ENCODE peak calls at places on chromosomes 13 and 19, in ten cellular contexts. T is cardiac fibroblast; N is T-helper 2 cell treated with Interferon-gamma antibody and Interleukin-4, amounts not matched to agents 5 μg/mL and 100 μg/mL, for 36 hours; K is IMR-90; Z is GM03348; L is GM13977; H is activated T-cell treated with anti-CD3 and anti-CD28 coated beads, Interleukin-2, amount 50 U/mL, for 72 hours; D is globus pallidus; O is activated CD4-positive, alpha-beta T cell treated with anti-CD3 and anti-CD28 coated beads, Interleukin-2, amount 50 U/mL, for 24 hours; J is stimulated activated CD4-positive, alpha-beta T cell treated with anti-CD3 and anti-CD28 coated beads, Interleukin-2, amount 100 ng/mL, for 24 hours. M is an unnamed sample.

GRCh38 chr19:53865918-53866696 is 1.6 kb upstream of the MYADM start:
- DNase-seq in K (peak), D (peak), T (peak), H (peak), Z (peak), L (peak), O (no peak), J (peak), N (peak), M (peak)

GRCh38 chr19:49339364-49340068 is 4.3 kb downstream of the CD37 start:
- DNase-seq in O (no peak), H (no peak), D (peak), K (peak), T (peak), Z (peak), J (no peak), N (no peak), L (peak), M (no peak)

GRCh38 chr13:39410089-39410901 is 192.7 kb downstream of the LHFPL6 start:
- DNase-seq in Z (peak), O (no peak), L (no peak), T (peak), J (no peak), D (no peak), K (peak), N (no peak), H (no peak), M (no peak)

GRCh38 chr13:74464656-74465055 is 330.5 kb upstream of the KLF12 start:
- DNase-seq in O (no peak), N (no peak), L (no peak), T (peak), Z (peak), D (no peak), K (no peak), J (no peak), H (no peak), M (no peak)

GRCh38 chr13:113207890-113208423 is 512 bp downstream of the PCID2 start:
- DNase-seq in D (no peak), L (no peak), T (peak), H (no peak), Z (peak), J (peak), O (no peak), N (peak), K (peak), M (peak)

GRCh38 chr13:41608779-41609178 is 151.4 kb downstream of the RGCC start:
- DNase-seq in H (no peak), Z (no peak), O (no peak), D (no peak), K (peak), J (no peak), T (no peak), N (no peak), L (no peak), M (no peak)

GRCh38 chr13:40329682-40330485 is 336.6 kb downstream of the FOXO1 start:
- DNase-seq in D (no peak), H (no peak), J (no peak), L (no peak), K (no peak), N (no peak), T (peak), O (no peak), Z (no peak), M (no peak)

GRCh38 chr19:2974342-2974932 is 2.9 kb upstream of the TLE6 start:
- DNase-seq in J (peak), T (peak), Z (no peak), O (no peak), K (no peak), H (peak), L (no peak), N (peak), D (no peak), M (no peak)

GRCh38 chr13:76693086-76693485 is 193.1 kb downstream of the KCTD12 start:
- DNase-seq in D (no peak), T (no peak), K (no peak), O (no peak), L (no peak), J (no peak), H (no peak), Z (no peak), N (no peak), M (no peak)

GRCh38 chr13:112069063-112069726 is 2.2 kb downstream of the SOX1 start:
- DNase-seq in L (no peak), D (no peak), O (no peak), T (no peak), Z (no peak), J (no peak), N (no peak), K (no peak), H (no peak), M (no peak)

GRCh38 chr19:2231621-2232221 is 4.4 kb downstream of the PLEKHJ1 start:
- DNase-seq in O (no peak), T (no peak), L (no peak), J (peak), K (no peak), D (no peak), H (no peak), N (no peak), Z (no peak), M (no peak)

GRCh38 chr19:54133312-54133956 is 4.1 kb upstream of the CNOT3 start:
- DNase-seq in T (no peak), N (no peak), K (no peak), J (no peak), O (no peak), Z (no peak), L (no peak), H (no peak), D (peak), M (no peak)

GRCh38 chr19:31178833-31179470 is 170.3 kb downstream of the TSHZ3 start:
- DNase-seq in H (no peak), K (no peak), O (no peak), T (no peak), Z (no peak), J (no peak), D (no peak), N (no peak), L (no peak), M (no peak)

GRCh38 chr13:99464441-99464949 is 36.8 kb upstream of the TM9SF2 start:
- DNase-seq in T (no peak), K (peak), O (no peak), D (no peak), Z (peak), N (no peak), J (no peak), H (no peak), L (no peak), M (no peak)

GRCh38 chr13:92745233-92745632 is 481.4 kb upstream of the GPC6 start:
- DNase-seq in J (no peak), Z (no peak), D (no peak), H (no peak), N (no peak), L (no peak), O (no peak), T (no peak), K (no peak), M (no peak)

GRCh38 chr19:4930664-4931063 is 21.4 kb downstream of the UHRF1 start:
- DNase-seq in Z (no peak), D (no peak), J (peak), N (no peak), T (no peak), K (peak), H (no peak), L (no peak), O (no peak), M (no peak)

GRCh38 chr13:46721054-46721453 is 75.9 kb downstream of the ESD start:
- DNase-seq in H (peak), T (peak), Z (peak), J (peak), L (no peak), N (no peak), D (peak), K (peak), O (peak), M (no peak)

GRCh38 chr13:75762066-75762937 is 126.2 kb downstream of the LMO7 start:
- DNase-seq in D (no peak), J (no peak), O (peak), K (peak), L (peak), Z (no peak), H (peak), N (peak), T (peak), M (no peak)

GRCh38 chr13:26589754-26590153 is 32.3 kb downstream of the WASF3 start:
- DNase-seq in N (no peak), O (no peak), D (peak), Z (no peak), L (no peak), H (no peak), J (no peak), K (peak), T (peak), M (no peak)

GRCh38 chr13:62931901-62932883 is 1516.5 kb upstream of the PCDH20 start:
- DNase-seq in Z (peak), L (no peak), T (peak), O (no peak), H (no peak), N (no peak), D (no peak), K (peak), J (no peak), M (no peak)

GRCh38 chr19:17790059-17790780 is 4.7 kb upstream of the B3GNT3 start:
- DNase-seq in K (no peak), J (no peak), L (no peak), N (no peak), T (no peak), H (no peak), O (no peak), D (no peak), Z (no peak), M (no peak)

GRCh38 chr13:51955841-51956603 is 55.2 kb downstream of the ATP7B start:
- DNase-seq in K (no peak), O (no peak), L (no peak), J (no peak), Z (no peak), H (no peak), T (no peak), D (no peak), N (no peak), M (no peak)

GRCh38 chr13:112849500-112849899 is 119.5 kb upstream of the MCF2L start:
- DNase-seq in J (no peak), N (no peak), T (no peak), H (no peak), D (peak), O (no peak), Z (no peak), K (peak), L (no peak), M (peak)

GRCh38 chr13:50230365-50230978 is 215.2 kb downstream of the KCNRG start:
- DNase-seq in D (no peak), J (no peak), H (no peak), O (no peak), L (no peak), K (peak), T (peak), N (no peak), Z (peak), M (peak)

GRCh38 chr13:81184556-81185265 is 843.8 kb upstream of the SPRY2 start:
- DNase-seq in J (no peak), K (peak), T (no peak), Z (no peak), N (no peak), O (no peak), L (no peak), H (no peak), D (no peak), M (no peak)

GRCh38 chr13:93227906-93228801 is 1.5 kb downstream of the GPC6 start:
- DNase-seq in N (no peak), Z (peak), T (peak), H (no peak), K (peak), J (no peak), O (no peak), L (peak), D (peak), M (peak)

M was measured in DMS79.